ENCODE peak calls at places on chromosomes 11 and 22, in seven cellular contexts. F is mesenteric fat pad; K is astrocyte of the cerebellum; A is T follicular helper cell; C is esophagus squamous epithelium; Q is activated CD8-positive, alpha-beta memory T cell treated with anti-CD3 and anti-CD28 coated beads, Interleukin-2, amount 50 U/mL, for 48 hours; U is ELF-1. D is an unnamed sample.

GRCh38 chr11:5102246-5102645 is 32.9 kb downstream of the OR52E1 start:
- DNase-seq in U (no peak), C (no peak), F (no peak), K (no peak), Q (no peak), A (no peak), D (no peak)

GRCh38 chr22:22877523-22878210 is 9.9 kb upstream of the IGLL5 start:
- DNase-seq in U (peak), K (no peak), F (peak), Q (peak), C (no peak), A (peak), D (peak)

GRCh38 chr11:96000064-96000463 is 76.2 kb upstream of the MTMR2 start:
- DNase-seq in C (no peak), U (no peak), F (no peak), Q (no peak), K (no peak), A (no peak), D (no peak)

GRCh38 chr22:32676196-32676595 is 125.3 kb upstream of the TIMP3 start:
- DNase-seq in F (no peak), K (no peak), Q (no peak), U (no peak), C (no peak), A (no peak), D (no peak)

GRCh38 chr11:61111786-61112517 is 9.7 kb downstream of the CD5 start:
- DNase-seq in A (peak), K (no peak), C (no peak), Q (peak), U (no peak), F (no peak), D (peak)

GRCh38 chr11:8067567-8067928 is 13.5 kb upstream of the TUB start:
- DNase-seq in C (no peak), Q (no peak), U (no peak), F (peak), A (no peak), K (no peak), D (no peak)

GRCh38 chr22:17137861-17138425 is 16.8 kb upstream of the TMEM121B start:
- DNase-seq in F (no peak), C (no peak), U (no peak), K (no peak), Q (no peak), A (no peak), D (no peak)

GRCh38 chr11:72642815-72643511 is 31.3 kb downstream of the PDE2A start:
- DNase-seq in A (peak), Q (peak), C (no peak), F (no peak), U (peak), K (no peak), D (peak)

GRCh38 chr11:42576318-42576717 is 735.5 kb upstream of the API5 start:
- DNase-seq in C (no peak), K (no peak), U (no peak), A (no peak), Q (no peak), F (no peak), D (no peak)

GRCh38 chr22:48432721-48433518 is 1394.8 kb downstream of the BRD1 start:
- DNase-seq in Q (no peak), F (no peak), U (no peak), K (no peak), A (no peak), C (no peak), D (no peak)

GRCh38 chr11:1055990-1056771 is 18.5 kb upstream of the MUC2 start:
- DNase-seq in F (no peak), C (no peak), A (no peak), Q (no peak), U (no peak), K (no peak), D (no peak)

GRCh38 chr11:110077866-110078325 is 15.3 kb upstream of the ZC3H12C start:
- DNase-seq in Q (no peak), A (no peak), K (no peak), C (no peak), F (no peak), U (peak), D (no peak)

GRCh38 chr11:47179655-47179991 is 2.9 kb upstream of the ARFGAP2 start:
- DNase-seq in A (no peak), F (no peak), K (no peak), U (peak), C (no peak), Q (no peak), D (no peak)

GRCh38 chr11:13249992-13250391 is 27.6 kb upstream of the BMAL1 start:
- DNase-seq in K (no peak), F (no peak), C (no peak), U (peak), Q (no peak), A (no peak), D (no peak)

GRCh38 chr11:43582024-43582836 is 98.3 kb upstream of the HSD17B12 start:
- DNase-seq in C (no peak), F (no peak), K (no peak), Q (no peak), A (no peak), U (peak), D (no peak)

GRCh38 chr22:47102648-47103047 is 340.2 kb downstream of the TBC1D22A start:
- DNase-seq in U (peak), Q (no peak), A (no peak), K (no peak), C (no peak), F (no peak), D (no peak)